ENCODE peak calls at places on chromosomes 7 and 10, in nine cellular contexts. N is testis, E is IMR-90, T is body of pancreas, L is prostate gland, Q is lower leg skin, A is adrenal gland, F is NB4, Y is uterus. X is an unnamed sample.
A peak's percentile ranks its signal among the peaks of the same experiment; 100 is the strongest.

GRCh38 chr10:132169031-132169765 is 17.6 kb upstream of the DPYSL4 start:
- DNase-seq in L (no peak), A (no peak), Y (no peak), N (no peak), T (no peak), E (no peak), Q (no peak), F (no peak), X (no peak)

GRCh38 chr10:58791137-58791536 is 278.5 kb downstream of the BICC1 start:
- DNase-seq in L (no peak), F (no peak), E (peak; percentile 55), Y (no peak), T (no peak), Q (no peak), N (no peak), A (no peak), X (no peak)

GRCh38 chr10:118369806-118370205 is 27.7 kb upstream of the FAM204A start:
- DNase-seq in N (no peak), E (no peak), F (no peak), L (no peak), A (no peak), T (no peak), Y (no peak), Q (no peak), X (no peak)

GRCh38 chr10:90862908-90863514 is 5.2 kb upstream of the HTR7 start:
- DNase-seq in F (peak; percentile 45), E (peak; percentile 47), N (no peak), Q (no peak), Y (no peak), L (no peak), A (no peak), T (no peak), X (no peak)

GRCh38 chr7:127383123-127383835 is 9.2 kb downstream of the ZNF800 start:
- DNase-seq in N (no peak), A (no peak), E (peak; percentile 32), T (no peak), L (no peak), F (peak; percentile 41), Q (no peak), Y (no peak), X (no peak)

GRCh38 chr10:48232717-48233447 is 41.6 kb downstream of the FRMPD2 start:
- DNase-seq in Y (no peak), L (no peak), N (no peak), F (no peak), E (no peak), T (no peak), A (peak; percentile 27), Q (no peak), X (no peak)

GRCh38 chr7:142964502-142965246 is 2.5 kb upstream of the KEL start:
- DNase-seq in E (no peak), N (no peak), A (no peak), F (no peak), Y (no peak), T (no peak), Q (no peak), L (no peak), X (no peak)

GRCh38 chr7:40709077-40709964 is 574.5 kb downstream of the SUGCT start:
- DNase-seq in E (no peak), Q (no peak), L (no peak), T (no peak), F (no peak), A (no peak), Y (no peak), N (no peak), X (no peak)

GRCh38 chr10:23540401-23540800 is 101.5 kb downstream of the OTUD1 start:
- DNase-seq in Y (no peak), E (no peak), T (no peak), F (peak; percentile 88), L (no peak), N (no peak), Q (no peak), A (no peak), X (no peak)

GRCh38 chr10:117868151-117868550 is 178.6 kb downstream of the RAB11FIP2 start:
- DNase-seq in E (no peak), Q (no peak), T (no peak), Y (no peak), F (no peak), A (no peak), N (no peak), L (no peak), X (no peak)

GRCh38 chr10:84537447-84537931 is 209.1 kb downstream of the CCSER2 start:
- DNase-seq in T (peak; percentile 69), L (peak; percentile 54), Y (peak; percentile 33), N (peak; percentile 63), E (peak; percentile 59), F (peak; percentile 71), A (peak; percentile 76), Q (no peak), X (peak; percentile 32)

GRCh38 chr10:76624470-76624869 is 1013.1 kb downstream of the KCNMA1 start:
- DNase-seq in Y (no peak), N (no peak), L (no peak), Q (no peak), E (no peak), A (no peak), T (no peak), F (peak; percentile 46), X (no peak)

GRCh38 chr10:73899401-73899780 is 11.5 kb upstream of the PLAU start:
- DNase-seq in Q (no peak), E (peak; percentile 97), N (no peak), L (no peak), F (peak; percentile 62), Y (no peak), A (no peak), T (peak; percentile 59), X (no peak)

GRCh38 chr10:50552771-50553535 is 70.8 kb downstream of the SGMS1 start:
- DNase-seq in N (peak; percentile 30), A (no peak), Y (no peak), E (peak; percentile 36), Q (no peak), L (no peak), T (peak; percentile 53), F (peak; percentile 28), X (no peak)

GRCh38 chr10:104253106-104253505 is 1.6 kb upstream of the GSTO1 start:
- DNase-seq in A (no peak), T (no peak), L (no peak), E (no peak), N (no peak), Y (no peak), F (peak; percentile 34), Q (no peak), X (no peak)

GRCh38 chr7:101166909-101167644 is 1.7 kb upstream of the VGF start:
- DNase-seq in Y (no peak), F (no peak), N (no peak), L (no peak), Q (no peak), E (peak; percentile 65), T (no peak), A (no peak), X (no peak)

GRCh38 chr7:101165958-101166602 is 711 bp upstream of the VGF start:
- DNase-seq in Q (no peak), N (no peak), E (no peak), T (no peak), L (no peak), A (no peak), F (no peak), Y (no peak), X (no peak)

GRCh38 chr7:101164071-101164840 is 1.1 kb downstream of the VGF start:
- DNase-seq in T (peak; percentile 46), E (peak; percentile 65), Y (no peak), A (no peak), L (no peak), F (peak; percentile 47), Q (no peak), N (peak; percentile 60), X (no peak)

GRCh38 chr7:101166603-101166908 is 1.2 kb upstream of the VGF start:
- DNase-seq in Y (no peak), T (no peak), L (no peak), Q (no peak), N (no peak), A (no peak), E (no peak), F (peak; percentile 43), X (no peak)

GRCh38 chr7:101165075-101165957 is at the start of gene VGF:
- DNase-seq in T (peak; percentile 96), E (peak; percentile 92), N (peak; percentile 95), L (peak; percentile 85), Y (peak; percentile 85), F (peak; percentile 97), Q (peak; percentile 87), A (peak; percentile 95), X (peak; percentile 76)
- TF ChIP-seq POLR2A in T (no peak), E (no peak), N (no peak), L (peak; percentile 10), Y (no peak), F (no peak), Q (no peak), A (peak; percentile 16), X (no peak)

DNA sequence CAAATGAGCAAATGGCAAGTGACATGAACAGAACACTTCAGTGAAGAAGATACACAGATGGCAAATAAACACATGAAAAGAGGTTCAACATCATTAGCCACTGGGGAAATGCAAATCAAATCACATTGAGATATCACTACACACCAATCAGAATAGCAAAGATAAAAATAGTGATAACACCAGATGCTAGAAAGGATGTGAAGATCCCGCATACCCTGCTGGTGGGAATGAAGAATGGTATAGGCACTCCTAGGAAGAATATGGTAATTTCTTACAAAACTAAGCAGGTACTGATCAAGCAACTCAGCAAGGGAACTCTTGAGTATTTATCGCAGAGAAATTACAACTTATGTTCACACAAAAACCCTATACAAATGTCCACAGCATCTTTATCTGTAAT is 11.2 kb downstream of the LAMB4 start:
- DNase-seq in L (no peak), E (no peak), Y (no peak), T (no peak), N (no peak), Q (no peak), F (no peak), A (no peak), X (no peak)
- TF ChIP-seq CTCF in L (no peak), E (no peak), Y (no peak), T (no peak), N (no peak), Q (no peak), F (no peak), A (no peak), X (no peak)

DNA sequence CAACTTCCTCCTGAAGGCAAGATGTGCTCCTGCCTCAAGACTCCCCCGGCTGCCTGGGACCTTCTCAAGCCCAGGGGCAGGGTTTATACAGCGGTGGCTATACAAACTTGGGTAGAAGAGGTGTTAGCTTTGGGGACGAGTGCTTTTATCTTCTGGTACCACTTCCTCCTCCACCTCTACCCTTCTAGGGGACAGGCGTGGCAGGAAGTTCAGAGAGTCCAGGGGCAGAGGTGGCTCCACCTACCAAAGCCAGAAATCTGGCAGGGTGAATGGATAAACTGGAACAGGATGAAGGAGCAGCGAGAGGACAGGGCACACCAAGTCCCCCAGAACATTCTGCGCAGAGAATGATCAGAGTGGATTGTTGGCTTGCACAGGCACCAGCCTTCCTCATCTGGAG is 24.0 kb upstream of the TM9SF3 start:
- DNase-seq in E (no peak), L (no peak), Y (no peak), N (no peak), F (peak; percentile 45), A (no peak), Q (no peak), T (no peak), X (no peak)
- TF ChIP-seq POLR2A in E (no peak), L (no peak), Y (no peak), N (no peak), F (no peak), A (no peak), Q (no peak), T (no peak), X (no peak)

DNA sequence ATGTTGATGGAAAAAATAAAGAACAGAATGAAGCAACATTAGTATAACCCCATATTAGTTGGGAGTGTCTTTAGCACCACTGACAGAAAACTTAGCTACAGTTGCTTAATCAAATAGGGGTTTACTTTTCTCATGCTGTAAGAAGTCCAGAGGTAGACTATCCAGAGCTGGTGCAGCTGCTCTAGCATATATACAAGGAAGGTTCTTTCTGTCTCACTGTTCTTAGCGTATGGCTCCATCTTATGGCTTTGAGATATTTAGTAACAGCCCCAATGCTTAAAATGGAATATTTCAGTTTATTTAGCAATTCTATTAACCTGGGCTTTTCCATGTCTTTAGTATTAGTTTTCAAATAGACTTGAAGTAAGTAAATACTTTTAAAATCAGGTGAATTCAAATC is 15.2 kb upstream of the WNT2 start:
- DNase-seq in L (no peak), E (peak; percentile 35), A (no peak), Q (no peak), T (no peak), F (no peak), N (no peak), Y (no peak), X (no peak)
- TF ChIP-seq CTCF in L (no peak), E (peak; percentile 23), A (no peak), Q (no peak), T (no peak), F (no peak), N (no peak), Y (no peak), X (no peak)